ENCODE peak calls at places on chromosomes 7 and 10, in six cellular contexts. W is CD4-positive, alpha-beta T cell; E is upper lobe of left lung; Z is lung; U is GM06990; O is HFFc6. L is an unnamed sample.
A peak's percentile ranks its signal among the peaks of the same experiment; 100 is the strongest.

GRCh38 chr10:110733256-110733952 is 89.3 kb downstream of the RBM20 start:
- DNase-seq in W (no peak), Z (no peak), O (no peak), E (no peak), U (no peak), L (no peak)

GRCh38 chr10:73218466-73219191 is 28.4 kb downstream of the DNAJC9 start:
- DNase-seq in W (no peak), U (no peak), Z (no peak), O (peak; percentile 24), E (no peak), L (peak; percentile 13)

GRCh38 chr7:107696330-107696946 is 35.8 kb downstream of the SLC26A4 start:
- DNase-seq in U (no peak), W (no peak), Z (no peak), E (no peak), O (no peak), L (no peak)

GRCh38 chr10:35735412-35735811 is 93.3 kb upstream of the FZD8 start:
- DNase-seq in O (peak; percentile 47), W (no peak), Z (no peak), U (no peak), E (no peak), L (no peak)

GRCh38 chr10:986881-987634 is 1.2 kb upstream of the GTPBP4 start:
- DNase-seq in O (peak; percentile 80), Z (no peak), W (no peak), E (no peak), U (no peak), L (no peak)

GRCh38 chr7:117472335-117472734 is 7.5 kb upstream of the CFTR start:
- DNase-seq in W (no peak), O (no peak), Z (no peak), U (no peak), E (no peak), L (no peak)

GRCh38 chr7:27248911-27249723 is 6.5 kb downstream of the EVX1 start:
- DNase-seq in O (no peak), U (no peak), E (peak; percentile 58), Z (no peak), W (no peak), L (no peak)

GRCh38 chr10:107616031-107616430 is 451.5 kb upstream of the SORCS1 start:
- DNase-seq in U (no peak), W (no peak), E (no peak), Z (no peak), O (no peak), L (no peak)

GRCh38 chr10:58764087-58764747 is 251.5 kb downstream of the BICC1 start:
- DNase-seq in U (no peak), W (no peak), E (no peak), O (no peak), Z (no peak), L (no peak)

GRCh38 chr7:101676062-101676461 is 47.0 kb upstream of the MYL10 start:
- DNase-seq in U (no peak), E (no peak), W (no peak), O (no peak), Z (no peak), L (no peak)

GRCh38 chr7:12549106-12549505 is 21.4 kb upstream of the SCIN start:
- DNase-seq in E (no peak), W (no peak), Z (no peak), U (no peak), O (peak; percentile 27), L (no peak)

GRCh38 chr7:113202282-113202681 is 83.9 kb upstream of the SMIM30 start:
- DNase-seq in E (no peak), U (no peak), O (no peak), Z (no peak), W (no peak), L (no peak)

GRCh38 chr7:139488810-139489209 is 5.3 kb upstream of the KLRG2 start:
- DNase-seq in E (no peak), Z (no peak), O (no peak), U (no peak), W (no peak), L (no peak)

GRCh38 chr7:91051966-91052365 is 212.3 kb upstream of the FZD1 start:
- DNase-seq in E (no peak), U (no peak), O (no peak), W (no peak), Z (no peak), L (no peak)

GRCh38 chr7:32957326-32958045 is at the start of gene FKBP9:
- DNase-seq in Z (peak; percentile 90), E (peak; percentile 97), W (no peak), U (peak; percentile 44), O (peak; percentile 72), L (peak; percentile 85)

GRCh38 chr7:13946181-13946580 is 43.3 kb downstream of the ETV1 start:
- DNase-seq in U (no peak), E (no peak), O (peak; percentile 69), W (no peak), Z (no peak), L (no peak)

GRCh38 chr7:20314216-20314615 is 16.5 kb upstream of the ITGB8 start:
- DNase-seq in U (no peak), O (no peak), Z (no peak), W (no peak), E (no peak), L (no peak)

GRCh38 chr10:29816801-29817558 is 182.2 kb upstream of the SVIL start:
- DNase-seq in O (no peak), E (no peak), W (no peak), U (no peak), Z (no peak), L (no peak)

GRCh38 chr10:110568055-110568735 is 700 bp downstream of the SMC3 start:
- DNase-seq in E (peak; percentile 92), O (no peak), U (no peak), W (peak; percentile 38), Z (peak; percentile 35), L (peak; percentile 57)

GRCh38 chr7:24820730-24821044 is 63.4 kb upstream of the GSDME start:
- DNase-seq in U (no peak), Z (peak; percentile 40), E (no peak), O (peak; percentile 92), W (no peak), L (no peak)

GRCh38 chr10:61452229-61452651 is 941 bp downstream of the TMEM26 start:
- DNase-seq in U (peak; percentile 3), W (no peak), Z (no peak), O (no peak), E (peak; percentile 72), L (no peak)

GRCh38 chr10:53765311-53765710 is 992.7 kb upstream of the MBL2 start:
- DNase-seq in U (no peak), E (no peak), O (no peak), Z (no peak), W (no peak), L (no peak)

GRCh38 chr10:1094112-1095057 is 38.2 kb downstream of the WDR37 start:
- DNase-seq in W (no peak), O (no peak), Z (no peak), U (no peak), E (no peak), L (peak; percentile 73)

GRCh38 chr7:126424985-126425384 is 827.8 kb downstream of the GRM8 start:
- DNase-seq in W (no peak), O (no peak), E (no peak), U (no peak), Z (no peak), L (no peak)

GRCh38 chr7:158494162-158494586 is 93.4 kb downstream of the PTPRN2 start:
- DNase-seq in U (no peak), O (no peak), E (no peak), Z (no peak), W (no peak), L (peak; percentile 57)
- TF ChIP-seq CTCF in U (no peak), O (no peak), E (no peak), Z (no peak), W (no peak), L (peak; percentile 29)

GRCh38 chr7:44307301-44307900 is 18.0 kb downstream of the CAMK2B start:
- DNase-seq in U (no peak), Z (peak; percentile 28), O (peak; percentile 46), E (no peak), W (no peak), L (peak; percentile 64)
- TF ChIP-seq CTCF in U (peak; percentile 46), Z (no peak), O (peak; percentile 53), E (no peak), W (no peak), L (peak; percentile 3)

DNA sequence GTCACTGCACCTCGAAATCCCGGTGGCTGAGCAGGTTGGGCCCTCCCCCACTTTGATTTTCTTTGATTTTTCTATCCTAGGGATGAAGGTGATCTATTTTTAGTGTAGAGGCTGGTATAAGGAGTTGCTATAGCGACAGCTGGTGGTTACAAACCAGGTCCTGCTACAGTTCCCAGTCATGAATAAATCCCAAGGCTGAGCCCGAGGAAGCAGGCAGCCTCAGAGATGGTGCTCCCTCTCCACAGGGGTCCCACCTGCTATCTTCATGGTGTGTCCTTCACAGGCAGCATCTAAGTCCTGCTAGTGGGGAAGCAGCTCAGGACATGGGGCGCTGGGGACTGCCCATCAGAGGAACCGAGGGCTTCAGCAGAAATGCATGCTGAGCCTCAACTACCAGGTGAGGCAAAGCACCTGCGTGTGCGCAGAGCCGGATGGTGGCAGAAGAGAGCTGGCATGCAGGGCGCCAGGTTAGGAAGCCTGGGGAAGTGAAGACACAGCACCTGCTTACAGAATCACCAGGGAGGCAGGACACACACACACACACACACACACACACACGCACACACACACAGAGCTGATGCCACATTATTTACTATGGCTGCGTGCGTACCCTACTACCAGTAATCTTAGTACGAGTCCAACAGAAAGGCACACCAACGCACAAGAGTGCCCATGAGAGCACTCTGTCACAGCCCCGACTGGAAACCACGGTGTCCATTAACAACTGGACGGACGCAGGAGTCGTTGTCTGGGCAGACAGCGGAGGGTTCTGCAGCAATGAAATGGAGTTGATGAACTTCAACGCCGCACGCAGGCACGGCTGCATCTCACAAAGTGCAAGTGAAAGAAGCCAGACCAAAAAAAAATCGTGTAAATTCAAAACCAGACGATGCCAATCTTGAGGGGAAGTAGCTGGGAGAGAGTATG is 150.8 kb downstream of the PRKAG2 start:
- DNase-seq in U (no peak), O (peak; percentile 32), E (no peak), W (no peak), Z (no peak), L (no peak)
- TF ChIP-seq CTCF in U (no peak), O (no peak), E (no peak), W (no peak), Z (no peak), L (no peak)

DNA sequence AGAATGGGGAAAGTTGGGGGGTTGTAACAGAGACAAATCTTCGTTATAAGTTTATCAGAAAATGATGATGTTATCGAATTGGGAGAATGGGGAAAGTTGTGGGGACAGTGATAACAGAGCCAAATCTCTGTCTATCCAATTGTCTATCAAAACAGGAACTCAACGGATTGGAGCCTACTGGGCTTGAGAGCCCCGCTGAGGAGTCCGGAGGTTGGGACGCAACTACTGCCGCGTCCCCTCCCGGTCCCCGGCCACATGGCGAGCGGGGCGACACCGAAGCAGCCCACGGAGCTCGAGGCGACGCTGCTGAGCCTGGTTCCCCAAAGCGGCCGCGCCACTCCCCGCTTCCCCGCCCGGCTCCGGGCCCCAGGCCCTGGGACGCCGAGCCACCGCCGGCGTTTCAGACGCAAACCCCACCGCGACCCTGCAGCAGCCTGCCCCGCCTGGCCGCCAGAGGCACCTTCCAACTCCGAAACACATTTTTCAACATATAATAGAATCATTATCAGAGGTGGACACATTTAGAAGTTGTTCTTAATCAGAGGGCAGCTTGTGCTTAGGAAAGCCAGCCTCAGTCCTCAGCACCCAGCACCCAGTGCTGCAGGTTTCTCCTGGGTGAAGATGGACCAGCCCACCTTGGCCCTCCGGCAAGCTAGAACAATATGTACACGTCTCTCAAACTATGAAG is 13.8 kb upstream of the RALA start:
- DNase-seq in O (no peak), W (no peak), Z (no peak), E (peak; percentile 89), U (peak; percentile 37), L (peak; percentile 58)
- TF ChIP-seq CTCF in O (peak; percentile 37), W (no peak), Z (no peak), E (no peak), U (no peak), L (no peak)